ENCODE peak calls at places on chromosomes 4 and X, in six cellular contexts. One of them, this sample, is unnamed.
A peak's percentile ranks its signal among the peaks of the same experiment; 100 is the strongest.

GRCh38 chrX:113059714-113060113 is 219.1 kb upstream of the AMOT start:
- DNase-seq in ELR: peak; percentile 1
- DNase-seq in fibroblast of pulmonary artery: no peak
- DNase-seq in PC-3: no peak
- DNase-seq in AG04450: no peak
- DNase-seq in activated CD4-positive, alpha-beta T cell treated with anti-CD3 and anti-CD28 coated beads for 1 hour: no peak
- DNase-seq in this sample: no peak

GRCh38 chr4:139986621-139987510 is 167.1 kb downstream of the MAML3 start:
- DNase-seq in fibroblast of pulmonary artery: peak; percentile 54
- DNase-seq in ELR: no peak
- DNase-seq in activated CD4-positive, alpha-beta T cell treated with anti-CD3 and anti-CD28 coated beads for 1 hour: no peak
- DNase-seq in AG04450: no peak
- DNase-seq in PC-3: no peak
- DNase-seq in this sample: no peak

GRCh38 chr4:153142700-153143438 is 61.4 kb upstream of the TRIM2 start:
- DNase-seq in activated CD4-positive, alpha-beta T cell treated with anti-CD3 and anti-CD28 coated beads for 1 hour: peak; percentile 34
- DNase-seq in ELR: peak; percentile 78
- DNase-seq in fibroblast of pulmonary artery: peak; percentile 80
- DNase-seq in PC-3: peak; percentile 70
- DNase-seq in AG04450: no peak
- DNase-seq in this sample: no peak

GRCh38 chr4:72418458-72418857 is 150.6 kb downstream of the ADAMTS3 start:
- DNase-seq in ELR: peak; percentile 27
- DNase-seq in PC-3: peak; percentile 90
- DNase-seq in activated CD4-positive, alpha-beta T cell treated with anti-CD3 and anti-CD28 coated beads for 1 hour: no peak
- DNase-seq in AG04450: peak; percentile 7
- DNase-seq in fibroblast of pulmonary artery: peak; percentile 88
- DNase-seq in this sample: peak; percentile 65

GRCh38 chr4:109256847-109257246 is 45.6 kb downstream of the COL25A1 start:
- DNase-seq in fibroblast of pulmonary artery: no peak
- DNase-seq in PC-3: no peak
- DNase-seq in ELR: no peak
- DNase-seq in activated CD4-positive, alpha-beta T cell treated with anti-CD3 and anti-CD28 coated beads for 1 hour: no peak
- DNase-seq in AG04450: no peak
- DNase-seq in this sample: no peak

GRCh38 chrX:100636321-100636991 is at the start of gene TSPAN6:
- DNase-seq in activated CD4-positive, alpha-beta T cell treated with anti-CD3 and anti-CD28 coated beads for 1 hour: peak; percentile 55
- DNase-seq in ELR: peak; percentile 91
- DNase-seq in AG04450: peak; percentile 57
- DNase-seq in fibroblast of pulmonary artery: peak; percentile 91
- DNase-seq in PC-3: peak; percentile 91
- DNase-seq in this sample: peak; percentile 42

GRCh38 chrX:27893211-27893610 is 85.4 kb downstream of the MAGEB10 start:
- DNase-seq in PC-3: no peak
- DNase-seq in ELR: no peak
- DNase-seq in activated CD4-positive, alpha-beta T cell treated with anti-CD3 and anti-CD28 coated beads for 1 hour: no peak
- DNase-seq in AG04450: no peak
- DNase-seq in fibroblast of pulmonary artery: no peak
- DNase-seq in this sample: no peak

GRCh38 chrX:150205011-150205410 is 158.1 kb upstream of the MAMLD1 start:
- DNase-seq in AG04450: no peak
- DNase-seq in ELR: no peak
- DNase-seq in activated CD4-positive, alpha-beta T cell treated with anti-CD3 and anti-CD28 coated beads for 1 hour: no peak
- DNase-seq in fibroblast of pulmonary artery: peak; percentile 40
- DNase-seq in PC-3: no peak
- DNase-seq in this sample: no peak

GRCh38 chrX:109740076-109740809 is 7.2 kb upstream of the ACSL4 start:
- DNase-seq in activated CD4-positive, alpha-beta T cell treated with anti-CD3 and anti-CD28 coated beads for 1 hour: no peak
- DNase-seq in AG04450: no peak
- DNase-seq in ELR: peak; percentile 13
- DNase-seq in fibroblast of pulmonary artery: peak; percentile 72
- DNase-seq in PC-3: peak; percentile 60
- DNase-seq in this sample: no peak

GRCh38 chr4:122017296-122017695 is 65.4 kb upstream of the TRPC3 start:
- DNase-seq in fibroblast of pulmonary artery: no peak
- DNase-seq in activated CD4-positive, alpha-beta T cell treated with anti-CD3 and anti-CD28 coated beads for 1 hour: no peak
- DNase-seq in PC-3: no peak
- DNase-seq in AG04450: no peak
- DNase-seq in ELR: no peak
- DNase-seq in this sample: no peak

GRCh38 chrX:96843566-96843965 is 40.1 kb upstream of the RPA4 start:
- DNase-seq in activated CD4-positive, alpha-beta T cell treated with anti-CD3 and anti-CD28 coated beads for 1 hour: no peak
- DNase-seq in ELR: no peak
- DNase-seq in AG04450: no peak
- DNase-seq in PC-3: no peak
- DNase-seq in fibroblast of pulmonary artery: peak; percentile 23
- DNase-seq in this sample: no peak

GRCh38 chrX:153735274-153735673 is 10.6 kb downstream of the ABCD1 start:
- DNase-seq in fibroblast of pulmonary artery: no peak
- DNase-seq in PC-3: no peak
- DNase-seq in AG04450: no peak
- DNase-seq in activated CD4-positive, alpha-beta T cell treated with anti-CD3 and anti-CD28 coated beads for 1 hour: no peak
- DNase-seq in ELR: peak; percentile 33
- DNase-seq in this sample: no peak

GRCh38 chr4:56668267-56668666 is 12.8 kb downstream of the HOPX start:
- DNase-seq in fibroblast of pulmonary artery: no peak
- DNase-seq in activated CD4-positive, alpha-beta T cell treated with anti-CD3 and anti-CD28 coated beads for 1 hour: no peak
- DNase-seq in ELR: peak; percentile 39
- DNase-seq in AG04450: no peak
- DNase-seq in PC-3: peak; percentile 38
- DNase-seq in this sample: no peak

GRCh38 chr4:136925203-136925602 is 607.1 kb downstream of the PCDH18 start:
- DNase-seq in PC-3: no peak
- DNase-seq in AG04450: no peak
- DNase-seq in ELR: no peak
- DNase-seq in fibroblast of pulmonary artery: no peak
- DNase-seq in activated CD4-positive, alpha-beta T cell treated with anti-CD3 and anti-CD28 coated beads for 1 hour: no peak
- DNase-seq in this sample: no peak

GRCh38 chrX:151752847-151753246 is 18.3 kb downstream of the CNGA2 start:
- DNase-seq in activated CD4-positive, alpha-beta T cell treated with anti-CD3 and anti-CD28 coated beads for 1 hour: no peak
- DNase-seq in ELR: no peak
- DNase-seq in AG04450: no peak
- DNase-seq in fibroblast of pulmonary artery: no peak
- DNase-seq in PC-3: no peak
- DNase-seq in this sample: no peak

This sample was measured in AG09309.